ENCODE peak calls at places on chromosomes 1 and 21, in five cellular contexts. T is naive thymus-derived CD4-positive, alpha-beta T cell; V is effector memory CD8-positive, alpha-beta T cell; H is Calu3; D is astrocyte of the spinal cord. Y is an unnamed sample.

GRCh38 chr1:4425892-4426291 is 228.5 kb upstream of the AJAP1 start:
- DNase-seq in H (no peak), T (no peak), D (no peak), V (no peak), Y (no peak)

GRCh38 chr1:158011714-158012113 is 18.3 kb downstream of the KIRREL1 start:
- DNase-seq in H (no peak), D (no peak), V (no peak), T (no peak), Y (peak; percentile 52)

GRCh38 chr1:25813071-25813733 is 6.6 kb upstream of the MTFR1L start:
- DNase-seq in V (no peak), H (no peak), D (no peak), T (no peak), Y (no peak)

GRCh38 chr21:45580576-45581321 is 38.5 kb upstream of the SLC19A1 start:
- DNase-seq in H (no peak), V (no peak), T (no peak), D (no peak), Y (no peak)

GRCh38 chr1:97911266-97912215 is 9.3 kb downstream of the DPYD start:
- DNase-seq in H (no peak), T (peak; percentile 21), V (no peak), D (no peak), Y (no peak)

GRCh38 chr1:167221804-167222610 is 1.3 kb downstream of the POU2F1 start:
- DNase-seq in H (peak; percentile 69), T (peak; percentile 47), D (peak; percentile 82), V (peak; percentile 64), Y (peak; percentile 87)

GRCh38 chr1:192849442-192849841 is 40.6 kb downstream of the RGS2 start:
- DNase-seq in T (no peak), V (no peak), H (no peak), D (no peak), Y (no peak)

GRCh38 chr1:161080391-161081150 is 8.8 kb downstream of the NECTIN4 start:
- DNase-seq in T (no peak), H (no peak), V (no peak), D (no peak), Y (peak; percentile 42)

GRCh38 chr21:15014220-15014619 is 50.6 kb downstream of the NRIP1 start:
- DNase-seq in T (no peak), V (no peak), D (no peak), H (no peak), Y (peak; percentile 52)

GRCh38 chr1:82700476-82700875 is 899.7 kb downstream of the ADGRL2 start:
- DNase-seq in H (no peak), V (no peak), D (no peak), T (no peak), Y (no peak)

GRCh38 chr1:76240321-76240720 is 165.8 kb downstream of the ST6GALNAC3 start:
- DNase-seq in D (no peak), T (no peak), V (no peak), H (no peak), Y (no peak)

GRCh38 chr1:243742814-243743213 is 107.2 kb downstream of the AKT3 start:
- DNase-seq in D (peak; percentile 79), V (no peak), H (no peak), T (no peak), Y (peak; percentile 85)

GRCh38 chr1:149966405-149966804 is 29.7 kb upstream of the MTMR11 start:
- DNase-seq in H (no peak), V (no peak), D (no peak), T (no peak), Y (no peak)

GRCh38 chr1:26538480-26539412 is 9.2 kb downstream of the RPS6KA1 start:
- DNase-seq in V (peak; percentile 47), H (peak; percentile 47), T (no peak), D (no peak), Y (peak; percentile 49)

GRCh38 chr21:35178812-35179211 is 129.7 kb upstream of the RUNX1 start:
- DNase-seq in H (no peak), T (no peak), D (no peak), V (no peak), Y (no peak)

GRCh38 chr1:53413175-53414001 is 45.8 kb upstream of the DMRTB1 start:
- DNase-seq in V (peak; percentile 56), T (peak; percentile 10), H (no peak), D (peak; percentile 89), Y (peak; percentile 94)

GRCh38 chr1:68375919-68376318 is 73.8 kb downstream of the RPE65 start:
- DNase-seq in T (no peak), V (no peak), H (no peak), D (peak; percentile 44), Y (peak; percentile 54)

GRCh38 chr21:42833859-42834729 is 45.2 kb downstream of the WDR4 start:
- DNase-seq in H (no peak), T (no peak), V (no peak), D (no peak), Y (no peak)

GRCh38 chr21:45228171-45228641 is 59.5 kb downstream of the POFUT2 start:
- DNase-seq in D (peak; percentile 99), T (no peak), V (peak; percentile 85), H (peak; percentile 12), Y (peak; percentile 98)

GRCh38 chr1:208242829-208243521 is 1.2 kb downstream of the PLXNA2 start:
- DNase-seq in D (no peak), V (no peak), T (peak; percentile 23), H (peak; percentile 51), Y (no peak)

GRCh38 chr21:15183712-15184353 is 119.0 kb upstream of the NRIP1 start:
- DNase-seq in H (no peak), V (no peak), D (no peak), T (no peak), Y (no peak)

GRCh38 chr21:46083271-46084040 is 14.5 kb upstream of the COL6A2 start:
- DNase-seq in T (no peak), D (peak; percentile 50), V (no peak), H (no peak), Y (no peak)

GRCh38 chr1:15056515-15057285 is 96.8 kb upstream of the TMEM51 start:
- DNase-seq in V (no peak), H (no peak), D (peak; percentile 43), T (no peak), Y (peak; percentile 54)

GRCh38 chr1:2384130-2384860 is 7.1 kb downstream of the MORN1 start:
- DNase-seq in D (no peak), H (no peak), T (no peak), V (no peak), Y (no peak)

GRCh38 chr1:2226525-2227340 is 1.4 kb upstream of the SKI start:
- DNase-seq in V (no peak), D (no peak), T (no peak), H (no peak), Y (no peak)

GRCh38 chr1:33147275-33147996 is 34.4 kb downstream of the TRIM62 start:
- DNase-seq in D (no peak), V (no peak), H (no peak), T (no peak), Y (no peak)

GRCh38 chr1:43659384-43659783 is 9.4 kb downstream of the KDM4A start:
- DNase-seq in T (no peak), H (no peak), V (no peak), D (no peak), Y (no peak)

GRCh38 chr1:102434421-102434820 is 437.7 kb upstream of the OLFM3 start:
- DNase-seq in D (no peak), T (peak; percentile 5), H (no peak), V (no peak), Y (peak; percentile 3)

GRCh38 chr1:181113061-181113695 is 24.7 kb downstream of the IER5 start:
- DNase-seq in D (peak; percentile 52), H (peak; percentile 61), T (no peak), V (no peak), Y (peak; percentile 54)

GRCh38 chr1:117644696-117645311 is 39.0 kb downstream of the TENT5C start:
- DNase-seq in T (no peak), D (no peak), H (no peak), V (peak; percentile 36), Y (no peak)

Y was measured in choroid plexus epithelial cell.